ENCODE peak calls at places on chromosomes 4 and X, in four cellular contexts. O, Y, N and T are unnamed samples.

GRCh38 chr4:120753854-120754253 is 168.7 kb downstream of the PRDM5 start:
- DNase-seq in O (no peak), Y (no peak), N (no peak), T (no peak)

GRCh38 chr4:52750213-52750612 is 1.0 kb downstream of the ERVMER34-1 start:
- DNase-seq in O (no peak), Y (no peak), N (no peak), T (no peak)

GRCh38 chr4:147938481-147938880 is 206.6 kb downstream of the ARHGAP10 start:
- DNase-seq in O (no peak), Y (no peak), N (no peak), T (no peak)

GRCh38 chr4:22372958-22373357 is 142.9 kb downstream of the ADGRA3 start:
- DNase-seq in O (no peak), Y (no peak), N (no peak), T (no peak)

GRCh38 chr4:57658673-57659072 is 548.5 kb upstream of the IGFBP7 start:
- DNase-seq in O (no peak), Y (no peak), N (no peak), T (no peak)

GRCh38 chrX:14673236-14673635 is 143.9 kb downstream of the GLRA2 start:
- DNase-seq in O (no peak), Y (no peak), N (no peak), T (no peak)

GRCh38 chrX:68929332-68930150 is 100.7 kb downstream of the EFNB1 start:
- DNase-seq in O (no peak), Y (no peak), N (no peak), T (no peak)

GRCh38 chr4:59024257-59024656 is 1914.1 kb upstream of the IGFBP7 start:
- DNase-seq in O (no peak), Y (no peak), N (no peak), T (no peak)

GRCh38 chrX:114178126-114178525 is 405.8 kb upstream of the HTR2C start:
- DNase-seq in O (no peak), Y (no peak), N (no peak), T (no peak)

GRCh38 chr4:104728380-104729122 is 233.9 kb upstream of the CXXC4 start:
- DNase-seq in O (no peak), Y (no peak), N (no peak), T (no peak)

GRCh38 chrX:148381603-148382002 is 118.8 kb upstream of the AFF2 start:
- DNase-seq in O (no peak), Y (no peak), N (no peak), T (no peak)

GRCh38 chrX:29872831-29873230 is 342.5 kb upstream of the MAGEB2 start:
- DNase-seq in O (no peak), Y (no peak), N (no peak), T (no peak)

GRCh38 chrX:153773741-153774575 is 6.9 kb upstream of the SRPK3 start:
- DNase-seq in O (no peak), Y (no peak), N (no peak), T (no peak)

GRCh38 chr4:152892985-152893384 is 43.1 kb upstream of the FHDC1 start:
- DNase-seq in O (no peak), Y (no peak), N (no peak), T (no peak)

GRCh38 chr4:138959421-138959820 is 56.2 kb upstream of the NOCT start:
- DNase-seq in O (no peak), Y (no peak), N (no peak), T (no peak)

GRCh38 chr4:123986268-123986798 is 589.7 kb downstream of the SPRY1 start:
- DNase-seq in O (no peak), Y (no peak), N (peak; percentile 87), T (no peak)

GRCh38 chr4:19857405-19857804 is 394.3 kb upstream of the SLIT2 start:
- DNase-seq in O (no peak), Y (no peak), N (peak; percentile 82), T (no peak)

GRCh38 chr4:127521463-127521862 is 111.3 kb upstream of the INTU start:
- DNase-seq in O (no peak), Y (no peak), N (no peak), T (no peak)

GRCh38 chrX:151510203-151510602 is 53.3 kb upstream of the PASD1 start:
- DNase-seq in O (no peak), Y (no peak), N (no peak), T (no peak)

GRCh38 chr4:45855857-45856256 is 268.0 kb downstream of the GABRG1 start:
- DNase-seq in O (no peak), Y (no peak), N (no peak), T (no peak)

GRCh38 chr4:115222061-115222460 is 108.6 kb upstream of the NDST4 start:
- DNase-seq in O (no peak), Y (no peak), N (no peak), T (no peak)

GRCh38 chr4:55609393-55609821 is 17.4 kb upstream of the PDCL2 start:
- DNase-seq in O (no peak), Y (no peak), N (no peak), T (no peak)

GRCh38 chr4:105603158-105603557 is 50.7 kb downstream of the ARHGEF38 start:
- DNase-seq in O (no peak), Y (no peak), N (no peak), T (no peak)

GRCh38 chr4:85677286-85677685 is 202.3 kb downstream of the ARHGAP24 start:
- DNase-seq in O (no peak), Y (no peak), N (no peak), T (no peak)

GRCh38 chr4:145047151-145047550 is 50.8 kb downstream of the ANAPC10 start:
- DNase-seq in O (no peak), Y (no peak), N (no peak), T (no peak)

GRCh38 chrX:39582091-39582490 is 515.7 kb downstream of the BCOR start:
- DNase-seq in O (no peak), Y (no peak), N (peak; percentile 29), T (no peak)

GRCh38 chr4:111475001-111475400 is 670.3 kb upstream of the FAM241A start:
- DNase-seq in O (no peak), Y (no peak), N (peak; percentile 16), T (no peak)

GRCh38 chr4:141654098-141654497 is 17.7 kb downstream of the IL15 start:
- DNase-seq in O (no peak), Y (no peak), N (peak; percentile 84), T (no peak)

GRCh38 chr4:159105063-159105414 is 2.2 kb downstream of the RAPGEF2 start:
- DNase-seq in O (no peak), Y (no peak), N (no peak), T (no peak)

GRCh38 chr4:121189811-121190210 is 25.7 kb upstream of the TNIP3 start:
- DNase-seq in O (no peak), Y (no peak), N (no peak), T (peak; percentile 28)

GRCh38 chrX:22090181-22090580 is 58.1 kb downstream of the PHEX start:
- DNase-seq in O (no peak), Y (no peak), N (no peak), T (no peak)

GRCh38 chr4:127957105-127957504 is 7.9 kb downstream of the MFSD8 start:
- DNase-seq in O (no peak), Y (no peak), N (no peak), T (no peak)

GRCh38 chrX:11309220-11309619 is 16.0 kb downstream of the AMELX start:
- DNase-seq in O (no peak), Y (no peak), N (no peak), T (no peak)

GRCh38 chr4:26779224-26779623 is 81.4 kb upstream of the STIM2 start:
- DNase-seq in O (no peak), Y (no peak), N (no peak), T (no peak)

GRCh38 chrX:123590842-123591491 is 141.9 kb downstream of the THOC2 start:
- DNase-seq in O (no peak), Y (no peak), N (no peak), T (no peak)